ENCODE peak calls at places on chromosome 17, in five cellular contexts. W, A, N, G and Z are unnamed samples.

GRCh38 chr17:78818932-78819331 is 21.7 kb downstream of the USP36 start:
- DNase-seq in W (no peak), A (peak), N (no peak), G (no peak), Z (no peak)

GRCh38 chr17:30928584-30928983 is 6.8 kb downstream of the ADAP2 start:
- DNase-seq in W (no peak), A (no peak), N (no peak), G (no peak), Z (no peak)

GRCh38 chr17:1322014-1322428 is 42.6 kb downstream of the TRARG1 start:
- DNase-seq in W (no peak), A (no peak), N (no peak), G (no peak), Z (no peak)

GRCh38 chr17:29196784-29197515 is 16.8 kb upstream of the MYO18A start:
- DNase-seq in W (no peak), A (no peak), N (no peak), G (no peak), Z (no peak)

GRCh38 chr17:53061446-53061845 is 761.3 kb upstream of the KIF2B start:
- DNase-seq in W (peak), A (no peak), N (no peak), G (peak), Z (no peak)

GRCh38 chr17:79165296-79165695 is 90.7 kb downstream of the ENGASE start:
- DNase-seq in W (no peak), A (no peak), N (no peak), G (no peak), Z (no peak)

GRCh38 chr17:46878055-46878454 is 26.7 kb downstream of the WNT9B start:
- DNase-seq in W (no peak), A (no peak), N (no peak), G (no peak), Z (no peak)

GRCh38 chr17:38591759-38592241 is 14.0 kb downstream of the SRCIN1 start:
- DNase-seq in W (no peak), A (no peak), N (no peak), G (no peak), Z (no peak)

GRCh38 chr17:32111141-32111771 is 31.0 kb upstream of the RHOT1 start:
- DNase-seq in W (no peak), A (peak), N (peak), G (peak), Z (no peak)

GRCh38 chr17:63543822-63544420 is 6.4 kb upstream of the DCAF7 start:
- DNase-seq in W (no peak), A (no peak), N (no peak), G (no peak), Z (no peak)

GRCh38 chr17:38431343-38432145 is 3.3 kb downstream of the ARHGAP23 start:
- DNase-seq in W (no peak), A (no peak), N (no peak), G (no peak), Z (no peak)

GRCh38 chr17:12180644-12181261 is 160.1 kb downstream of the MAP2K4 start:
- DNase-seq in W (peak), A (peak), N (peak), G (no peak), Z (peak)

GRCh38 chr17:44900894-44901293 is 1.6 kb upstream of the EFTUD2 start:
- DNase-seq in W (no peak), A (peak), N (peak), G (no peak), Z (no peak)

GRCh38 chr17:75288784-75289121 is 480 bp downstream of the SLC25A19 start:
- DNase-seq in W (peak), A (no peak), N (no peak), G (no peak), Z (no peak)

GRCh38 chr17:31509805-31510177 is 118.3 kb downstream of the RAB11FIP4 start:
- DNase-seq in W (no peak), A (no peak), N (no peak), G (no peak), Z (no peak)

GRCh38 chr17:36849871-36850348 is 87.4 kb upstream of the LHX1 start:
- DNase-seq in W (no peak), A (peak), N (peak), G (no peak), Z (no peak)

GRCh38 chr17:48451489-48451888 is 21.5 kb upstream of the SKAP1 start:
- DNase-seq in W (no peak), A (no peak), N (no peak), G (no peak), Z (no peak)

GRCh38 chr17:13920413-13920812 is 148.9 kb upstream of the COX10 start:
- DNase-seq in W (no peak), A (no peak), N (no peak), G (no peak), Z (no peak)

GRCh38 chr17:49548506-49549310 is 27.0 kb upstream of the NXPH3 start:
- DNase-seq in W (peak), A (peak), N (peak), G (no peak), Z (no peak)

GRCh38 chr17:39062846-39063680 is 88.4 kb downstream of the PLXDC1 start:
- DNase-seq in W (no peak), A (peak), N (peak), G (no peak), Z (no peak)

GRCh38 chr17:17027442-17028058 is 14.7 kb upstream of the MPRIP start:
- DNase-seq in W (peak), A (no peak), N (no peak), G (no peak), Z (no peak)

GRCh38 chr17:76569607-76570279 is 15.9 kb downstream of the ST6GALNAC2 start:
- DNase-seq in W (no peak), A (no peak), N (no peak), G (no peak), Z (peak)

DNA sequence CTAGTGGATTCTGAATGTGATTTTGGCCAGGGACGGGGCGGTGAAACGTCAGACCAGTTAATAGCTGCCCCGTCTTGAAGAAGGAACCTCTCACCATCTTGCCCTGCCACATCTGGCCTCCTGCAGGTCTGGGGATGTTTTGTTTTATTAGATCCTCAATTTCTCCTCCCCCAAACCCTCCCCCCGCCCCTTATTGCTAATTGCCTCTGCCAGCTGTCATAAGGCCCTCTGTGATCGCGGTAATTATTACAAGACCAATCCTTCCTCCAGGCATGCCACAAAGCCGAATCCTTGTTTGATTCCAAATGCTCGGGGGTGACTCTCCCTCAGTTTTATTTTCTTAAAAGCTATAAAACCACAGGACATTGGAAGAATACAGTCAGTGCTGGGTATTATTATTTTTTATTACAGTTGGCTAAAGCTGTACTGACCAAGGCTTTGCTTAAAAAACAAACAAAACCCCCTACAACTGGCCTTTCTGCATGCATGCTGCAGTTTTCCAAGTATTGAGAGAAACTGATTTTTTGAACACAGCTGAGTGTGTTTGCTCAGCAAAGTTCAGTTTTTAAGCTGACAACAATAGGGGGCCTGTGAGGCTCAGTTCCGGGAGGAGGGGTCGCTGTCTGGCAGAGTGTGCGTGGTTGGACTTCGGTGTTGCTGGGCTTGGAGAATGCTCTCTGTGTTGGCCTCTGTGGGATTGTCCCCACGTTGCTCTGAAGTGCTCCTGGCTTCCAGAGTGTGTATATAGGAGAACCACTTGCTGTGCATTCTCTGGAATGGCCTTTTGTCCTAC is 1.7 kb downstream of the KSR1 start:
- DNase-seq in W (peak), A (peak), N (peak), G (no peak), Z (peak)
- H3K4me3 ChIP-seq in W (peak), A (peak), N (peak), G (peak), Z (peak)

GRCh38 chr17:7878234-7878633 is 10.4 kb upstream of the CHD3 start:
- DNase-seq in W (peak), A (no peak), N (no peak), G (no peak), Z (no peak)
- H3K14ac ChIP-seq in W (no peak), A (no peak), N (no peak), G (no peak), Z (no peak)

DNA sequence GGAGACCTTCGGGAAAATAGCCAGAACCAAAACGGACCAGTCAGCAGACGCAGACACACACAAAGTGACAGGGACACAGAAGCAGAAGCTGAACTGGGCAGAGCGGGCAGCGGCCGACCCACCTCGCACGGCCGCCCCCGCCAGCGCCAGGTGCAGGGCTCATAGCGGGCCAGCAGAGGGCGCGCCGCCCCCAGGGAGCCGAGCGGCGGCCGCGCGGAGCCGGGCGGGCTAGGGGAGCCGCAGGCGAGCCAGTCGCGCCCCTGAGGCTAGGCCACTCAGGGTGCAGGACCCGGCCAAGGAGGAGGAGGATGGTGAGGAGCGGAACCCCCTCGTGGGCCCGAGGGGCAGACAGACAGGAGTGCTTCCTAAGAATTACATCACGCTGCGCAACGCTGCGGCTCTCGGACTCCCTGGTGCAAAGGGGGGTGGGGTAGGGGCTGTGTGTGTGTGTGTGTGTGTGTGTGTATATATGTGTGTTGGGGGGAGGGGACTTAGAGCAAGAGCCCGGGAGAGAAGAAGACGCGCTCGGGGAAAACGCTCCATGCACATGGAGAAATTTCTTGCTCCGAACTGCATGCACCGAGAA is 919 bp upstream of the NOG start:
- DNase-seq in W (peak), A (peak), N (peak), G (no peak), Z (peak)
- H3K4me3 ChIP-seq in W (peak), A (peak), N (peak), G (peak), Z (peak)

GRCh38 chr17:35069311-35069710 is 5.8 kb upstream of the RFFL start:
- DNase-seq in W (no peak), A (peak), N (peak), G (no peak), Z (no peak)

GRCh38 chr17:35068249-35068648 is 4.7 kb upstream of the RFFL start:
- DNase-seq in W (no peak), A (no peak), N (no peak), G (no peak), Z (no peak)

GRCh38 chr17:35065880-35066279 is 2.4 kb upstream of the RFFL start:
- DNase-seq in W (no peak), A (no peak), N (no peak), G (no peak), Z (no peak)

GRCh38 chr17:35062284-35062683 is 1.2 kb downstream of the RFFL start:
- DNase-seq in W (no peak), A (no peak), N (no peak), G (no peak), Z (no peak)

DNA sequence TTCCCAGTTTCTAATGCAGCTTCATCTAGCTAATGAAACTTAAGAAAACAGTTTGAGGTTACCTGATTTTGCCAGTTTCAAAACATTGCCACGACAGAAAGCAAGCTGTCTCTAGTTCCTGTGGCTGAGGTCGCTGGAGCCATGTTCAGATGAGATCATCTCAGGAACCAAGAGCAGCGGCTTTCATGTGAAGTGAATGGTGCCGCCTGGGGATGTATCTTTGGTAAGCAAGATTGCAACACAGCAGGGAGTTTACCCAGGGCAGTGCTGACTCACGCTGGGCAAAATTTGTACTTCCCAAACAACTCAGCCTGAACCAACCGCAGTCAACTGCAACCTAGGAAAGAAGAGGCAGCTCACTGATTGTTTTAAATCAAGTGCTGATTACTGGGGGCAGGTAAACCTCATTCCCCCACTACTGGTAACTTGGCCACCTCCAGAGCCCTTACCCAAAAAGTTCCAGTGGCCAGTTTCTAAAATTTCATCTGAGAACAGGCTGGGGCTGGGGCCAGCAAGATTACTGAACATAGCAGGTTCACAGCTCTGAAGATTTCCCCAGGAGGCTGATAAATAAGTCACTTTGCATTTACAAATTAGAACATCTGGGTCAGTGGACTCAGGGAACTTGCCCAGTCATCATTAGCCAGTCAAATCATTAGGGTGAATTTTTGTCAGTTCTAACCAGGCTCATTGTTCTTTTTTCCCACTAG is at the start of gene RFFL:
- DNase-seq in W (peak), A (peak), N (peak), G (peak), Z (peak)
- H3K14ac ChIP-seq in W (no peak), A (no peak), N (peak), G (no peak), Z (no peak)

DNA sequence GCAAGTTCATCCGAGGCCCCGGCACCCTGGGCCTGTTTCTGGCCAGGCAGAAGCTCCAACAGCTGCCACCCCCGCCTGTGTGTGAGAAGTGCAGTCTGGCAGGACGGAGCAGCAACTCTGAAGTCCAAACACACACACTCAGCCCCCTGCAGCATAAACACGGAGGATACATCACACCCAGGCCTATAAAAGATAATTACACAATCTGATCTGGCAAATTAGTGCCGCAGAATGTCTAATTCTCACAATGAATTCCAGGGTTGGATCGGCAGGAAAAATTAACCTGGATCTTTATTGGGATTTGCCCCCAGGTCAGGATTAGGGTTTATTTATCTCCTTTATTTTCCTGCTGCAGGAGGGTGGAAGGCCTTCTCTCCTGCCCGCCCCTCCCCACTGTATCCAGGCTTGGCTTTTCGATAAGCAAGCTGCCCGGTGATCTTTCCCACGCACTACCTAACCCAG is 311.4 kb downstream of the SOX9 start:
- DNase-seq in W (no peak), A (peak), N (peak), G (no peak), Z (no peak)
- H3K4me3 ChIP-seq in W (no peak), A (no peak), N (no peak), G (no peak), Z (no peak)

GRCh38 chr17:74211141-74211928 is 2.0 kb upstream of the TTYH2 start:
- DNase-seq in W (peak), A (peak), N (no peak), G (no peak), Z (no peak)
- H3K14ac ChIP-seq in W (peak), A (no peak), N (no peak), G (no peak), Z (no peak)

GRCh38 chr17:5099271-5099670 is 12.4 kb downstream of the ZNF232 start:
- DNase-seq in W (peak), A (no peak), N (no peak), G (no peak), Z (no peak)

GRCh38 chr17:5092139-5093010 is 14.1 kb downstream of the ZFP3 start:
- DNase-seq in W (peak), A (no peak), N (no peak), G (no peak), Z (no peak)

GRCh38 chr17:5100832-5101231 is 10.8 kb downstream of the ZNF232 start:
- DNase-seq in W (no peak), A (no peak), N (no peak), G (no peak), Z (no peak)

GRCh38 chr17:5097101-5097834 is 14.4 kb downstream of the ZNF232 start:
- DNase-seq in W (peak), A (no peak), N (no peak), G (peak), Z (peak)
- H3K4me3 ChIP-seq in W (peak), A (no peak), N (peak), G (peak), Z (peak)